ENCODE peak calls at places on chromosomes 1 and 21, in ten cellular contexts. One of them, this sample, is unnamed.

GRCh38 chr21:30072496-30072895 is 94.1 kb downstream of the CLDN17 start:
- DNase-seq in activated CD8-positive, alpha-beta memory T cell treated with anti-CD3 and anti-CD28 coated beads, Interleukin-2, amount 50 U/mL, for 48 hours: no peak
- DNase-seq in bronchial epithelial cell: peak
- DNase-seq in stimulated activated CD4-positive, alpha-beta T cell treated with anti-CD3 and anti-CD28 coated beads, Interleukin-1b, Interleukin-23, amount 100 ng/mL, for 48 hours: no peak
- DNase-seq in neural crest cell: peak
- DNase-seq in AG10803: peak
- DNase-seq in NCI-H146: peak
- DNase-seq in CD8-positive, alpha-beta T cell: no peak
- DNase-seq in iris pigment epithelial cell: peak
- DNase-seq in neural progenitor cell: peak
- DNase-seq in this sample: no peak

GRCh38 chr1:114551400-114551799 is 30.0 kb downstream of the BCAS2 start:
- DNase-seq in AG10803: no peak
- DNase-seq in CD8-positive, alpha-beta T cell: no peak
- DNase-seq in activated CD8-positive, alpha-beta memory T cell treated with anti-CD3 and anti-CD28 coated beads, Interleukin-2, amount 50 U/mL, for 48 hours: no peak
- DNase-seq in bronchial epithelial cell: no peak
- DNase-seq in NCI-H146: no peak
- DNase-seq in iris pigment epithelial cell: no peak
- DNase-seq in stimulated activated CD4-positive, alpha-beta T cell treated with anti-CD3 and anti-CD28 coated beads, Interleukin-1b, Interleukin-23, amount 100 ng/mL, for 48 hours: no peak
- DNase-seq in neural progenitor cell: peak
- DNase-seq in neural crest cell: no peak
- DNase-seq in this sample: no peak

GRCh38 chr1:25758466-25759070 is 41.4 kb upstream of the SELENON start:
- DNase-seq in iris pigment epithelial cell: no peak
- DNase-seq in activated CD8-positive, alpha-beta memory T cell treated with anti-CD3 and anti-CD28 coated beads, Interleukin-2, amount 50 U/mL, for 48 hours: no peak
- DNase-seq in CD8-positive, alpha-beta T cell: no peak
- DNase-seq in stimulated activated CD4-positive, alpha-beta T cell treated with anti-CD3 and anti-CD28 coated beads, Interleukin-1b, Interleukin-23, amount 100 ng/mL, for 48 hours: no peak
- DNase-seq in NCI-H146: no peak
- DNase-seq in neural progenitor cell: no peak
- DNase-seq in AG10803: no peak
- DNase-seq in neural crest cell: no peak
- DNase-seq in bronchial epithelial cell: no peak
- DNase-seq in this sample: no peak

GRCh38 chr1:173043253-173043652 is 7.5 kb downstream of the TNFSF18 start:
- DNase-seq in activated CD8-positive, alpha-beta memory T cell treated with anti-CD3 and anti-CD28 coated beads, Interleukin-2, amount 50 U/mL, for 48 hours: no peak
- DNase-seq in bronchial epithelial cell: peak
- DNase-seq in neural crest cell: no peak
- DNase-seq in AG10803: no peak
- DNase-seq in iris pigment epithelial cell: peak
- DNase-seq in stimulated activated CD4-positive, alpha-beta T cell treated with anti-CD3 and anti-CD28 coated beads, Interleukin-1b, Interleukin-23, amount 100 ng/mL, for 48 hours: no peak
- DNase-seq in NCI-H146: no peak
- DNase-seq in CD8-positive, alpha-beta T cell: no peak
- DNase-seq in neural progenitor cell: no peak
- DNase-seq in this sample: no peak

GRCh38 chr1:224333309-224333926 is 3.4 kb upstream of the NVL start:
- DNase-seq in neural progenitor cell: peak
- DNase-seq in AG10803: peak
- DNase-seq in iris pigment epithelial cell: peak
- DNase-seq in NCI-H146: peak
- DNase-seq in CD8-positive, alpha-beta T cell: no peak
- DNase-seq in stimulated activated CD4-positive, alpha-beta T cell treated with anti-CD3 and anti-CD28 coated beads, Interleukin-1b, Interleukin-23, amount 100 ng/mL, for 48 hours: no peak
- DNase-seq in bronchial epithelial cell: peak
- DNase-seq in activated CD8-positive, alpha-beta memory T cell treated with anti-CD3 and anti-CD28 coated beads, Interleukin-2, amount 50 U/mL, for 48 hours: no peak
- DNase-seq in neural crest cell: no peak
- DNase-seq in this sample: no peak

GRCh38 chr1:100538935-100539835 is 1.2 kb downstream of the GPR88 start:
- DNase-seq in CD8-positive, alpha-beta T cell: no peak
- DNase-seq in neural progenitor cell: peak
- DNase-seq in stimulated activated CD4-positive, alpha-beta T cell treated with anti-CD3 and anti-CD28 coated beads, Interleukin-1b, Interleukin-23, amount 100 ng/mL, for 48 hours: peak
- DNase-seq in neural crest cell: peak
- DNase-seq in activated CD8-positive, alpha-beta memory T cell treated with anti-CD3 and anti-CD28 coated beads, Interleukin-2, amount 50 U/mL, for 48 hours: peak
- DNase-seq in bronchial epithelial cell: no peak
- DNase-seq in NCI-H146: peak
- DNase-seq in AG10803: no peak
- DNase-seq in iris pigment epithelial cell: peak
- DNase-seq in this sample: no peak

GRCh38 chr1:63980706-63981407 is 207.0 kb downstream of the ROR1 start:
- DNase-seq in NCI-H146: no peak
- DNase-seq in neural crest cell: no peak
- DNase-seq in AG10803: no peak
- DNase-seq in CD8-positive, alpha-beta T cell: no peak
- DNase-seq in neural progenitor cell: no peak
- DNase-seq in stimulated activated CD4-positive, alpha-beta T cell treated with anti-CD3 and anti-CD28 coated beads, Interleukin-1b, Interleukin-23, amount 100 ng/mL, for 48 hours: no peak
- DNase-seq in activated CD8-positive, alpha-beta memory T cell treated with anti-CD3 and anti-CD28 coated beads, Interleukin-2, amount 50 U/mL, for 48 hours: no peak
- DNase-seq in bronchial epithelial cell: peak
- DNase-seq in iris pigment epithelial cell: no peak
- DNase-seq in this sample: no peak

GRCh38 chr1:209855623-209856022 is 27.9 kb downstream of the UTP25 start:
- DNase-seq in neural progenitor cell: no peak
- DNase-seq in CD8-positive, alpha-beta T cell: no peak
- DNase-seq in neural crest cell: no peak
- DNase-seq in stimulated activated CD4-positive, alpha-beta T cell treated with anti-CD3 and anti-CD28 coated beads, Interleukin-1b, Interleukin-23, amount 100 ng/mL, for 48 hours: no peak
- DNase-seq in AG10803: no peak
- DNase-seq in activated CD8-positive, alpha-beta memory T cell treated with anti-CD3 and anti-CD28 coated beads, Interleukin-2, amount 50 U/mL, for 48 hours: no peak
- DNase-seq in iris pigment epithelial cell: no peak
- DNase-seq in bronchial epithelial cell: no peak
- DNase-seq in NCI-H146: peak
- DNase-seq in this sample: no peak

GRCh38 chr1:186620951-186621350 is 59.3 kb downstream of the PTGS2 start:
- DNase-seq in bronchial epithelial cell: peak
- DNase-seq in AG10803: peak
- DNase-seq in NCI-H146: no peak
- DNase-seq in CD8-positive, alpha-beta T cell: no peak
- DNase-seq in neural progenitor cell: no peak
- DNase-seq in stimulated activated CD4-positive, alpha-beta T cell treated with anti-CD3 and anti-CD28 coated beads, Interleukin-1b, Interleukin-23, amount 100 ng/mL, for 48 hours: peak
- DNase-seq in activated CD8-positive, alpha-beta memory T cell treated with anti-CD3 and anti-CD28 coated beads, Interleukin-2, amount 50 U/mL, for 48 hours: no peak
- DNase-seq in iris pigment epithelial cell: peak
- DNase-seq in neural crest cell: no peak
- DNase-seq in this sample: no peak

GRCh38 chr1:175319112-175319911 is 126.7 kb upstream of the KIAA0040 start:
- DNase-seq in bronchial epithelial cell: peak
- DNase-seq in NCI-H146: peak
- DNase-seq in neural progenitor cell: peak
- DNase-seq in AG10803: peak
- DNase-seq in iris pigment epithelial cell: peak
- DNase-seq in activated CD8-positive, alpha-beta memory T cell treated with anti-CD3 and anti-CD28 coated beads, Interleukin-2, amount 50 U/mL, for 48 hours: peak
- DNase-seq in CD8-positive, alpha-beta T cell: peak
- DNase-seq in stimulated activated CD4-positive, alpha-beta T cell treated with anti-CD3 and anti-CD28 coated beads, Interleukin-1b, Interleukin-23, amount 100 ng/mL, for 48 hours: peak
- DNase-seq in neural crest cell: peak
- DNase-seq in this sample: no peak

GRCh38 chr1:217910791-217911320 is 279.7 kb downstream of the SPATA17 start:
- DNase-seq in AG10803: no peak
- DNase-seq in NCI-H146: no peak
- DNase-seq in activated CD8-positive, alpha-beta memory T cell treated with anti-CD3 and anti-CD28 coated beads, Interleukin-2, amount 50 U/mL, for 48 hours: no peak
- DNase-seq in neural progenitor cell: no peak
- DNase-seq in bronchial epithelial cell: no peak
- DNase-seq in neural crest cell: no peak
- DNase-seq in stimulated activated CD4-positive, alpha-beta T cell treated with anti-CD3 and anti-CD28 coated beads, Interleukin-1b, Interleukin-23, amount 100 ng/mL, for 48 hours: no peak
- DNase-seq in iris pigment epithelial cell: no peak
- DNase-seq in CD8-positive, alpha-beta T cell: no peak
- DNase-seq in this sample: no peak

GRCh38 chr21:38984982-38985422 is 179.3 kb downstream of the ETS2 start:
- DNase-seq in stimulated activated CD4-positive, alpha-beta T cell treated with anti-CD3 and anti-CD28 coated beads, Interleukin-1b, Interleukin-23, amount 100 ng/mL, for 48 hours: no peak
- DNase-seq in iris pigment epithelial cell: peak
- DNase-seq in bronchial epithelial cell: no peak
- DNase-seq in NCI-H146: no peak
- DNase-seq in CD8-positive, alpha-beta T cell: no peak
- DNase-seq in neural crest cell: no peak
- DNase-seq in activated CD8-positive, alpha-beta memory T cell treated with anti-CD3 and anti-CD28 coated beads, Interleukin-2, amount 50 U/mL, for 48 hours: no peak
- DNase-seq in neural progenitor cell: no peak
- DNase-seq in AG10803: peak
- DNase-seq in this sample: no peak

GRCh38 chr1:155623357-155623756 is 13.3 kb downstream of the MSTO1 start:
- DNase-seq in CD8-positive, alpha-beta T cell: no peak
- DNase-seq in bronchial epithelial cell: no peak
- DNase-seq in NCI-H146: no peak
- DNase-seq in neural crest cell: no peak
- DNase-seq in AG10803: no peak
- DNase-seq in stimulated activated CD4-positive, alpha-beta T cell treated with anti-CD3 and anti-CD28 coated beads, Interleukin-1b, Interleukin-23, amount 100 ng/mL, for 48 hours: no peak
- DNase-seq in activated CD8-positive, alpha-beta memory T cell treated with anti-CD3 and anti-CD28 coated beads, Interleukin-2, amount 50 U/mL, for 48 hours: no peak
- DNase-seq in neural progenitor cell: no peak
- DNase-seq in iris pigment epithelial cell: no peak
- DNase-seq in this sample: no peak

GRCh38 chr1:22826630-22827580 is 116.3 kb downstream of the EPHB2 start:
- DNase-seq in activated CD8-positive, alpha-beta memory T cell treated with anti-CD3 and anti-CD28 coated beads, Interleukin-2, amount 50 U/mL, for 48 hours: no peak
- DNase-seq in NCI-H146: peak
- DNase-seq in AG10803: no peak
- DNase-seq in neural progenitor cell: no peak
- DNase-seq in neural crest cell: no peak
- DNase-seq in bronchial epithelial cell: peak
- DNase-seq in iris pigment epithelial cell: peak
- DNase-seq in CD8-positive, alpha-beta T cell: no peak
- DNase-seq in stimulated activated CD4-positive, alpha-beta T cell treated with anti-CD3 and anti-CD28 coated beads, Interleukin-1b, Interleukin-23, amount 100 ng/mL, for 48 hours: no peak
- DNase-seq in this sample: no peak

GRCh38 chr1:204782118-204782700 is 88.5 kb upstream of the NFASC start:
- DNase-seq in AG10803: peak
- DNase-seq in stimulated activated CD4-positive, alpha-beta T cell treated with anti-CD3 and anti-CD28 coated beads, Interleukin-1b, Interleukin-23, amount 100 ng/mL, for 48 hours: no peak
- DNase-seq in NCI-H146: no peak
- DNase-seq in neural progenitor cell: no peak
- DNase-seq in iris pigment epithelial cell: peak
- DNase-seq in CD8-positive, alpha-beta T cell: no peak
- DNase-seq in activated CD8-positive, alpha-beta memory T cell treated with anti-CD3 and anti-CD28 coated beads, Interleukin-2, amount 50 U/mL, for 48 hours: no peak
- DNase-seq in bronchial epithelial cell: no peak
- DNase-seq in neural crest cell: no peak
- DNase-seq in this sample: no peak

GRCh38 chr1:3460653-3461237 is 6.3 kb downstream of the ARHGEF16 start:
- DNase-seq in CD8-positive, alpha-beta T cell: no peak
- DNase-seq in bronchial epithelial cell: peak
- DNase-seq in neural crest cell: no peak
- DNase-seq in NCI-H146: no peak
- DNase-seq in stimulated activated CD4-positive, alpha-beta T cell treated with anti-CD3 and anti-CD28 coated beads, Interleukin-1b, Interleukin-23, amount 100 ng/mL, for 48 hours: no peak
- DNase-seq in iris pigment epithelial cell: peak
- DNase-seq in activated CD8-positive, alpha-beta memory T cell treated with anti-CD3 and anti-CD28 coated beads, Interleukin-2, amount 50 U/mL, for 48 hours: no peak
- DNase-seq in AG10803: no peak
- DNase-seq in neural progenitor cell: no peak
- DNase-seq in this sample: no peak

GRCh38 chr1:56975446-56975845 is 9.6 kb upstream of the C8B start:
- DNase-seq in neural progenitor cell: no peak
- DNase-seq in AG10803: no peak
- DNase-seq in activated CD8-positive, alpha-beta memory T cell treated with anti-CD3 and anti-CD28 coated beads, Interleukin-2, amount 50 U/mL, for 48 hours: no peak
- DNase-seq in NCI-H146: no peak
- DNase-seq in neural crest cell: no peak
- DNase-seq in stimulated activated CD4-positive, alpha-beta T cell treated with anti-CD3 and anti-CD28 coated beads, Interleukin-1b, Interleukin-23, amount 100 ng/mL, for 48 hours: no peak
- DNase-seq in bronchial epithelial cell: no peak
- DNase-seq in CD8-positive, alpha-beta T cell: no peak
- DNase-seq in iris pigment epithelial cell: no peak
- DNase-seq in this sample: no peak

GRCh38 chr1:224528900-224529299 is 87.2 kb upstream of the CNIH3 start:
- DNase-seq in activated CD8-positive, alpha-beta memory T cell treated with anti-CD3 and anti-CD28 coated beads, Interleukin-2, amount 50 U/mL, for 48 hours: no peak
- DNase-seq in CD8-positive, alpha-beta T cell: no peak
- DNase-seq in AG10803: peak
- DNase-seq in stimulated activated CD4-positive, alpha-beta T cell treated with anti-CD3 and anti-CD28 coated beads, Interleukin-1b, Interleukin-23, amount 100 ng/mL, for 48 hours: no peak
- DNase-seq in neural crest cell: no peak
- DNase-seq in neural progenitor cell: no peak
- DNase-seq in NCI-H146: no peak
- DNase-seq in iris pigment epithelial cell: peak
- DNase-seq in bronchial epithelial cell: peak
- DNase-seq in this sample: no peak

GRCh38 chr21:45801989-45802388 is 158.5 kb downstream of the PCBP3 start:
- DNase-seq in AG10803: no peak
- DNase-seq in NCI-H146: no peak
- DNase-seq in CD8-positive, alpha-beta T cell: no peak
- DNase-seq in bronchial epithelial cell: no peak
- DNase-seq in neural crest cell: no peak
- DNase-seq in iris pigment epithelial cell: no peak
- DNase-seq in activated CD8-positive, alpha-beta memory T cell treated with anti-CD3 and anti-CD28 coated beads, Interleukin-2, amount 50 U/mL, for 48 hours: peak
- DNase-seq in neural progenitor cell: no peak
- DNase-seq in stimulated activated CD4-positive, alpha-beta T cell treated with anti-CD3 and anti-CD28 coated beads, Interleukin-1b, Interleukin-23, amount 100 ng/mL, for 48 hours: no peak
- DNase-seq in this sample: no peak

GRCh38 chr1:171220551-171221175 is 27.6 kb upstream of the FMO1 start:
- DNase-seq in neural progenitor cell: peak
- DNase-seq in activated CD8-positive, alpha-beta memory T cell treated with anti-CD3 and anti-CD28 coated beads, Interleukin-2, amount 50 U/mL, for 48 hours: no peak
- DNase-seq in neural crest cell: peak
- DNase-seq in NCI-H146: no peak
- DNase-seq in bronchial epithelial cell: no peak
- DNase-seq in AG10803: no peak
- DNase-seq in CD8-positive, alpha-beta T cell: no peak
- DNase-seq in iris pigment epithelial cell: peak
- DNase-seq in stimulated activated CD4-positive, alpha-beta T cell treated with anti-CD3 and anti-CD28 coated beads, Interleukin-1b, Interleukin-23, amount 100 ng/mL, for 48 hours: no peak
- DNase-seq in this sample: no peak

GRCh38 chr1:47444578-47445465 is 7.0 kb downstream of the FOXD2 start:
- DNase-seq in CD8-positive, alpha-beta T cell: no peak
- DNase-seq in bronchial epithelial cell: peak
- DNase-seq in NCI-H146: no peak
- DNase-seq in AG10803: no peak
- DNase-seq in stimulated activated CD4-positive, alpha-beta T cell treated with anti-CD3 and anti-CD28 coated beads, Interleukin-1b, Interleukin-23, amount 100 ng/mL, for 48 hours: peak
- DNase-seq in iris pigment epithelial cell: peak
- DNase-seq in neural crest cell: no peak
- DNase-seq in activated CD8-positive, alpha-beta memory T cell treated with anti-CD3 and anti-CD28 coated beads, Interleukin-2, amount 50 U/mL, for 48 hours: peak
- DNase-seq in neural progenitor cell: peak
- DNase-seq in this sample: no peak

GRCh38 chr1:235069577-235070563 is 58.8 kb downstream of the TOMM20 start:
- DNase-seq in stimulated activated CD4-positive, alpha-beta T cell treated with anti-CD3 and anti-CD28 coated beads, Interleukin-1b, Interleukin-23, amount 100 ng/mL, for 48 hours: no peak
- DNase-seq in CD8-positive, alpha-beta T cell: no peak
- DNase-seq in iris pigment epithelial cell: peak
- DNase-seq in activated CD8-positive, alpha-beta memory T cell treated with anti-CD3 and anti-CD28 coated beads, Interleukin-2, amount 50 U/mL, for 48 hours: no peak
- DNase-seq in NCI-H146: peak
- DNase-seq in AG10803: peak
- DNase-seq in neural progenitor cell: no peak
- DNase-seq in neural crest cell: no peak
- DNase-seq in bronchial epithelial cell: peak
- DNase-seq in this sample: no peak

GRCh38 chr1:6447818-6448748 is 17.9 kb downstream of the TNFRSF25 start:
- DNase-seq in bronchial epithelial cell: no peak
- DNase-seq in NCI-H146: peak
- DNase-seq in neural crest cell: no peak
- DNase-seq in iris pigment epithelial cell: no peak
- DNase-seq in activated CD8-positive, alpha-beta memory T cell treated with anti-CD3 and anti-CD28 coated beads, Interleukin-2, amount 50 U/mL, for 48 hours: no peak
- DNase-seq in CD8-positive, alpha-beta T cell: peak
- DNase-seq in neural progenitor cell: peak
- DNase-seq in stimulated activated CD4-positive, alpha-beta T cell treated with anti-CD3 and anti-CD28 coated beads, Interleukin-1b, Interleukin-23, amount 100 ng/mL, for 48 hours: no peak
- DNase-seq in AG10803: no peak
- DNase-seq in this sample: no peak

GRCh38 chr1:5745776-5746610 is 246.2 kb downstream of the NPHP4 start:
- DNase-seq in NCI-H146: peak
- DNase-seq in bronchial epithelial cell: peak
- DNase-seq in iris pigment epithelial cell: peak
- DNase-seq in neural crest cell: peak
- DNase-seq in neural progenitor cell: peak
- DNase-seq in stimulated activated CD4-positive, alpha-beta T cell treated with anti-CD3 and anti-CD28 coated beads, Interleukin-1b, Interleukin-23, amount 100 ng/mL, for 48 hours: peak
- DNase-seq in activated CD8-positive, alpha-beta memory T cell treated with anti-CD3 and anti-CD28 coated beads, Interleukin-2, amount 50 U/mL, for 48 hours: peak
- DNase-seq in AG10803: peak
- DNase-seq in CD8-positive, alpha-beta T cell: peak
- DNase-seq in this sample: no peak